ENCODE peak calls at places on chromosomes 5 and 9, in ten cellular contexts. V, J, X, M, O, G, Z, W, T and Q are unnamed samples.

GRCh38 chr5:93425102-93425501 is 155.9 kb downstream of the NR2F1-AS1 start:
- DNase-seq in V (no peak), J (no peak), X (no peak), M (peak; percentile 41), O (no peak), G (no peak), Z (no peak), W (peak; percentile 27), T (no peak), Q (no peak)

GRCh38 chr9:22383720-22384119 is 62.9 kb upstream of the DMRTA1 start:
- DNase-seq in V (peak; percentile 18), J (no peak), X (no peak), M (no peak), O (no peak), G (no peak), Z (no peak), W (peak; percentile 61), T (no peak), Q (no peak)

GRCh38 chr5:37533851-37534250 is 154.7 kb downstream of the WDR70 start:
- DNase-seq in V (no peak), J (no peak), X (no peak), M (peak; percentile 40), O (no peak), G (peak; percentile 63), Z (no peak), W (peak; percentile 82), T (no peak), Q (no peak)

GRCh38 chr5:139393497-139394122 is 1.3 kb downstream of the PROB1 start:
- DNase-seq in V (peak; percentile 60), J (no peak), X (no peak), M (no peak), O (no peak), G (no peak), Z (no peak), W (no peak), T (no peak), Q (no peak)

GRCh38 chr5:123950701-123951100 is 438.7 kb downstream of the CSNK1G3 start:
- DNase-seq in V (no peak), J (no peak), X (no peak), M (no peak), O (no peak), G (no peak), Z (no peak), W (no peak), T (peak; percentile 11), Q (no peak)

GRCh38 chr5:60677831-60678664 is 21.9 kb downstream of the DEPDC1B start:
- DNase-seq in V (peak; percentile 79), J (no peak), X (no peak), M (peak; percentile 80), O (no peak), G (peak; percentile 77), Z (peak; percentile 21), W (peak; percentile 29), T (peak; percentile 73), Q (no peak)

GRCh38 chr9:13429271-13429670 is 149.8 kb upstream of the MPDZ start:
- DNase-seq in V (no peak), J (no peak), X (no peak), M (no peak), O (no peak), G (no peak), Z (no peak), W (no peak), T (no peak), Q (no peak)

GRCh38 chr5:119275146-119275872 is 80.5 kb upstream of the TNFAIP8 start:
- DNase-seq in V (no peak), J (no peak), X (no peak), M (peak; percentile 49), O (no peak), G (no peak), Z (no peak), W (peak; percentile 70), T (no peak), Q (no peak)

GRCh38 chr9:14343236-14343947 is 29.5 kb upstream of the NFIB start:
- DNase-seq in V (no peak), J (no peak), X (no peak), M (no peak), O (no peak), G (no peak), Z (no peak), W (no peak), T (no peak), Q (no peak)

GRCh38 chr9:121636411-121636865 is 15.0 kb upstream of the DAB2IP start:
- DNase-seq in V (no peak), J (no peak), X (no peak), M (peak; percentile 53), O (no peak), G (peak; percentile 28), Z (no peak), W (peak; percentile 32), T (peak; percentile 23), Q (no peak)

GRCh38 chr9:82445556-82445955 is 457.0 kb downstream of the SPATA31D1 start:
- DNase-seq in V (no peak), J (no peak), X (no peak), M (no peak), O (no peak), G (no peak), Z (no peak), W (no peak), T (no peak), Q (no peak)

GRCh38 chr5:158899792-158900191 is 199.9 kb downstream of the EBF1 start:
- DNase-seq in V (no peak), J (no peak), X (peak; percentile 29), M (peak; percentile 29), O (no peak), G (peak; percentile 42), Z (no peak), W (no peak), T (no peak), Q (no peak)

GRCh38 chr5:78920604-78921003 is 64.5 kb downstream of the ARSB start:
- DNase-seq in V (peak; percentile 36), J (no peak), X (peak; percentile 34), M (peak; percentile 76), O (no peak), G (peak; percentile 84), Z (peak; percentile 63), W (peak; percentile 36), T (peak; percentile 74), Q (no peak)
- TF ChIP-seq CTCF in V (peak; percentile 46), J (no peak), X (peak; percentile 32), M (peak; percentile 72), O (no peak), G (peak; percentile 77), Z (peak; percentile 36), W (peak; percentile 15), T (peak; percentile 70), Q (peak; percentile 11)

DNA sequence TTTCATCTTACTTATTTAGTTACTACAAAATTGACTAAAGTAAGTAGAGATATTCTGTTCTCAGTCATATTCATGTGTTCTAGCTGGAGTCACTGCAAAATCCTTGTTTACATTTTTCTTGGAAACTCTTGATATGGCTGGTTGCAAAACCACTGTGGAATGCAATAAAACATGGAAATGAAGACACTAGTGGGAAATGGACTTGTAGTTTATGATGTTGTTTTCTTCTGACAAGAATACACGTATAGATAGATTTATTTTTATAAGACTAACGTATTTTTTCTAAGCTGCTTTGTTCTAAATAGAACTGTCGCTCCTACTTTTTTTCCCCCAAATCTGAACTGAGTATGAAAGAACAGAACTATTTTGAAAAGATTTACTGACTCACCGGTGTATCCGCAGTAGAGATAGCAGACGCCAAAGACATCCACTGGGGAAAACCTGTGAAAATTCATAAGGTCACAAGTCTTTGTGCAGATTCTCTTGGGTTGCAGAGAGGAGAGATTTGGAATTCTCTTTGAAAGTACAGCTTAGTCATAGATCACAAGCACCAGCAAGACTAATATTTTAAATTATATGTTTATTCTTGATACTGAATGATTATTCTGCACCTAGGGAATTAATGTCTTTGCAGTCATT is 119.6 kb upstream of the TAF11L2 start:
- DNase-seq in V (no peak), J (no peak), X (no peak), M (peak; percentile 83), O (no peak), G (peak; percentile 84), Z (no peak), W (peak; percentile 79), T (peak; percentile 84), Q (no peak)
- H3K4me3 ChIP-seq in V (no peak overlapping the region), J (no peak overlapping the region), X (no peak overlapping the region), M (no peak overlapping the region), O (no peak overlapping the region), G (no peak overlapping the region), Z (no peak overlapping the region), W (no peak overlapping the region), T (peak overlapping the region; percentile 3), Q (no peak overlapping the region)

GRCh38 chr5:109754319-109754718 is 64.6 kb downstream of the MAN2A1 start:
- DNase-seq in V (no peak), J (no peak), X (no peak), M (no peak), O (no peak), G (no peak), Z (no peak), W (no peak), T (no peak), Q (no peak)

GRCh38 chr5:109757490-109757889 is 67.8 kb downstream of the MAN2A1 start:
- DNase-seq in V (no peak), J (no peak), X (no peak), M (no peak), O (no peak), G (no peak), Z (no peak), W (no peak), T (no peak), Q (no peak)

GRCh38 chr5:109755761-109756160 is 66.0 kb downstream of the MAN2A1 start:
- DNase-seq in V (no peak), J (no peak), X (no peak), M (no peak), O (no peak), G (no peak), Z (no peak), W (no peak), T (no peak), Q (no peak)

GRCh38 chr5:109756543-109757186 is 66.9 kb downstream of the MAN2A1 start:
- DNase-seq in V (no peak), J (no peak), X (no peak), M (no peak), O (no peak), G (no peak), Z (no peak), W (no peak), T (no peak), Q (no peak)

GRCh38 chr5:109759304-109759703 is 69.6 kb downstream of the MAN2A1 start:
- DNase-seq in V (no peak), J (no peak), X (no peak), M (peak; percentile 42), O (no peak), G (peak; percentile 62), Z (no peak), W (no peak), T (peak; percentile 60), Q (no peak)
- TF ChIP-seq CTCF in V (no peak), J (no peak), X (no peak), M (no peak), O (no peak), G (no peak), Z (no peak), W (no peak), T (no peak), Q (no peak)

DNA sequence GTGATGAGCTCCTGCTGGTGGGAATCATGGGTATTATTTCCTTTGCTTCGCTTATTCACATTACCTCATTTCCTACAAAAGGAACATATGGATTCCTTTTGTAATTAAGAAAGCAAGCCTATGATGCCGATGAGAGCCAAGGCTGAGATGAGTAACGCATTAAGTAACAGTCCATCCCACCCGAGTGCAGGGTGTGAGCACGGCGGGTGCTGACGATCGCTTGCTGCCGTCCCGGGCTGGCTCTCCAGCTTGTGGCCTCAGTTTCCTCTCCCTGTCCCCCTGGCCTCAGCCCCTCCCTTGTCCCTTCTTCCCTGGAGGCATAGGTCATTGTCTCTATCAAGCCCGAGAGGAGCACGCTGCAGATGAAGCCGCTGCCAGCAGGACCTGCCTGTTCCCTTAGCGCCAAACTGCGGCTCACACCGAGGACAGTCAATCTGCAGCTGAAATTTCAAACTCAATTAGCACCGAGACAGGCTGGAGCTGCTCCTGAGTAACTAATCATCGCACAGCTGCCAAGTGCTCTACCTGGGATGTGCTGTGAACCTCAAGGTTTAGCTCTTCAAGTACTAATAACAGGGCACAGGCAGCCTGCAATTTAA is 115.1 kb upstream of the RAPGEF1 start:
- DNase-seq in V (no peak), J (no peak), X (no peak), M (peak; percentile 22), O (no peak), G (peak; percentile 60), Z (no peak), W (peak; percentile 4), T (peak; percentile 33), Q (no peak)
- H3K4me3 ChIP-seq in V (no peak overlapping the region), J (no peak overlapping the region), X (peak overlapping the region; percentile 6), M (no peak overlapping the region), O (no peak overlapping the region), G (peak overlapping the region; percentile 32), Z (no peak overlapping the region), W (no peak overlapping the region), T (no peak overlapping the region), Q (no peak overlapping the region)